ENCODE peak calls at places on chromosomes 2 and 18, in nine cellular contexts. Y, K, I, B, F, J, Q, S and V are unnamed samples. For H3K4me1, the result is how much of the 10 kb centered on the place peaks cover.

GRCh38 chr18:51137051-51137729 is 60.3 kb downstream of the MEX3C start:
- DNase-seq in Q (no peak), S (no peak), F (no peak), I (no peak), Y (no peak), B (no peak), J (no peak), K (no peak), V (no peak)

GRCh38 chr2:7430869-7431641 is 513.8 kb downstream of the RNF144A start:
- DNase-seq in F (peak), Q (peak), Y (peak), J (no peak), S (peak), B (no peak), I (peak), K (peak), V (peak)

GRCh38 chr18:33317640-33318039 is 122.9 kb downstream of the CCDC178 start:
- DNase-seq in I (no peak), J (no peak), S (no peak), K (no peak), Y (no peak), F (no peak), Q (no peak), B (no peak), V (no peak)

GRCh38 chr2:3104261-3104660 is 273.4 kb downstream of the EIPR1 start:
- DNase-seq in Y (no peak), K (no peak), F (no peak), I (no peak), B (no peak), S (no peak), J (no peak), Q (no peak), V (no peak)

GRCh38 chr2:54983345-54984235 is 66.7 kb downstream of the RTN4 start:
- DNase-seq in I (no peak), Y (no peak), J (no peak), F (peak), Q (peak), S (no peak), B (no peak), K (no peak), V (no peak)

GRCh38 chr2:222973237-222973636 is 78.8 kb upstream of the KCNE4 start:
- DNase-seq in Y (no peak), J (no peak), K (no peak), S (no peak), I (no peak), F (no peak), B (no peak), Q (peak), V (no peak)

GRCh38 chr2:33583194-33583938 is 15.7 kb downstream of the FAM98A start:
- DNase-seq in K (peak), J (peak), Y (no peak), S (peak), Q (peak), I (no peak), F (peak), B (no peak), V (no peak)

GRCh38 chr2:24454258-24454657 is 36.8 kb upstream of the NCOA1 start:
- DNase-seq in J (no peak), Q (no peak), Y (no peak), F (no peak), B (no peak), K (peak), S (no peak), I (no peak), V (no peak)

GRCh38 chr2:231514951-231515297 is 15.3 kb downstream of the NMUR1 start:
- DNase-seq in J (no peak), K (no peak), I (no peak), Q (no peak), Y (no peak), F (no peak), S (no peak), B (no peak), V (no peak)

DNA sequence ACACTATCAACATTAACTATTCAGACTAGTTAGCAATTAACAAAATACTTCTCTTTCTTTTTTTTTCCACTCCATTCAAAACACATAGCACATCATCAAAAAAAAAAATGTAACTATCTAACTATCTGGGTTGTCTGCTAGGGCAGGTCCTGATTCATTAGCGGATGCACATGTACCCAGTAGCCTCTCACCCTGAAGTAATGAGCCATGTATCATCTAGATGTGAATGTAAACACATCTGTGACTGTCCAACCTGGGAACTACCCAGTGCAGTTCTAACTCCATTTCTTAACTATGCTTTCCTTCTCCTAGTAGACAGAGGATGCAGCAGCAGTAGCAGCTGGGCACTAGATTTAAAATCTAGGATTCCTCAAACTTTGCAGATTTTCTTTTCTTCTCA is 183.1 kb upstream of the PIK3C3 start:
- DNase-seq in S (no peak), K (no peak), I (no peak), J (no peak), B (no peak), F (peak), Q (no peak), Y (no peak), V (no peak)
- H3K4me3 ChIP-seq in S (no peak), K (no peak), I (no peak), J (no peak), B (no peak), F (no peak), Q (no peak), Y (no peak), V (no peak)

GRCh38 chr2:177212895-177213856 is 582 bp downstream of the HNRNPA3 start:
- DNase-seq in J (peak), F (peak), K (peak), Q (peak), I (peak), S (peak), Y (peak), B (peak), V (peak)

GRCh38 chr2:177221970-177222369 is 9.4 kb downstream of the HNRNPA3 start:
- DNase-seq in Q (no peak), I (no peak), B (no peak), F (no peak), Y (no peak), S (no peak), K (no peak), J (no peak), V (no peak)

GRCh38 chr2:177212106-177212894 is at the start of gene HNRNPA3:
- DNase-seq in K (peak), J (peak), F (peak), B (peak), Q (peak), Y (peak), I (peak), S (peak), V (peak)

GRCh38 chr2:177221534-177221933 is 8.9 kb downstream of the HNRNPA3 start:
- DNase-seq in Q (no peak), I (no peak), F (no peak), S (no peak), Y (no peak), J (no peak), K (no peak), B (no peak), V (no peak)

DNA sequence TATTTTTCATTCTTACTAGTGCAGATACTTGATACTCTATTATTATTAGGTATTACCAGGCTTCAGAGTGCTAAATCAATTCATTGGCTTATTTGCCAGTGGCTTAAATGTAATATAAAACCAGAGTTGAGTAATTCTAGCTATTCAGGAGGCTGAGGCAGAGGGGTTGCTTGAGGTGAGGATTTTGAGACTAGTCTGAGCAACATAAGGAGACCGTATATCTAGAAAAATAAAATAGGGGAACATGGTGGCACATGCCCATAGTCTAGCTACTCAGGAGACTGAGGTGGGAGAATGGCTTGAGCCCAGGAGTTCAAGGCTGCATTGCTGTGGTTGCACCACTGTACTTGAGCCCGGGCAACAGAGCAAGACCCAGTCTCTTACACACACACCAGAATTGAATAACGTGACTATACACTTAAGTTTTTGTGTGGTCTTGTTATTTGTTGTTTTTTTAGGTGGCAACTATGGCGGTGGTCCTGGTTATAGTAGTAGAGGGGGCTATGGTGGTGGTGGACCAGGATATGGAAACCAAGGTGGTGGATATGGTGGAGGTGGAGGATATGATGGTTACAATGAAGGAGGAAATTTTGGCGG is 4.8 kb downstream of the HNRNPA3 start:
- DNase-seq in Q (no peak), Y (no peak), F (no peak), K (no peak), I (no peak), S (no peak), B (no peak), J (no peak), V (no peak)
- H3K4me1 ChIP-seq in Q (under half), Y (under half), F (under half), K (under half), I (under half), S (under half), B (half or more), J (under half), V (half or more)

GRCh38 chr2:134449157-134449556 is 195.3 kb downstream of the MGAT5 start:
- DNase-seq in Y (no peak), J (no peak), F (no peak), K (no peak), S (no peak), B (no peak), Q (no peak), I (peak), V (no peak)

GRCh38 chr2:134447669-134448068 is 193.8 kb downstream of the MGAT5 start:
- DNase-seq in S (no peak), F (no peak), Q (no peak), K (no peak), B (no peak), Y (no peak), I (no peak), J (no peak), V (no peak)

GRCh38 chr2:134450114-134450513 is 196.2 kb downstream of the MGAT5 start:
- DNase-seq in K (no peak), J (no peak), Y (no peak), I (peak), S (no peak), Q (no peak), F (no peak), B (no peak), V (no peak)

GRCh38 chr2:134446431-134447091 is 192.7 kb downstream of the MGAT5 start:
- DNase-seq in Q (peak), B (no peak), Y (no peak), J (no peak), I (no peak), S (no peak), K (no peak), F (peak), V (no peak)

GRCh38 chr2:134448650-134449049 is 194.8 kb downstream of the MGAT5 start:
- DNase-seq in K (no peak), Y (no peak), Q (no peak), F (no peak), I (no peak), S (no peak), J (no peak), B (no peak), V (no peak)
- H3K27ac ChIP-seq in K (no peak), Y (no peak), Q (no peak), F (no peak), I (no peak), S (no peak), J (no peak), B (no peak), V (no peak)

GRCh38 chr2:106547104-106547503 is 59.9 kb downstream of the CD8B2 start:
- DNase-seq in S (no peak), Q (no peak), K (no peak), F (no peak), I (no peak), J (no peak), B (no peak), Y (no peak), V (peak)

GRCh38 chr2:106540886-106541285 is 53.7 kb downstream of the CD8B2 start:
- DNase-seq in Q (no peak), K (no peak), F (no peak), J (no peak), I (no peak), Y (no peak), B (no peak), S (no peak), V (no peak)

GRCh38 chr2:106546376-106546990 is 59.3 kb downstream of the CD8B2 start:
- DNase-seq in Q (no peak), S (no peak), Y (no peak), F (no peak), K (no peak), I (no peak), B (no peak), J (no peak), V (no peak)

GRCh38 chr2:106541333-106541732 is 54.2 kb downstream of the CD8B2 start:
- DNase-seq in F (no peak), B (no peak), S (no peak), K (no peak), I (no peak), J (no peak), Q (no peak), Y (no peak), V (no peak)

DNA sequence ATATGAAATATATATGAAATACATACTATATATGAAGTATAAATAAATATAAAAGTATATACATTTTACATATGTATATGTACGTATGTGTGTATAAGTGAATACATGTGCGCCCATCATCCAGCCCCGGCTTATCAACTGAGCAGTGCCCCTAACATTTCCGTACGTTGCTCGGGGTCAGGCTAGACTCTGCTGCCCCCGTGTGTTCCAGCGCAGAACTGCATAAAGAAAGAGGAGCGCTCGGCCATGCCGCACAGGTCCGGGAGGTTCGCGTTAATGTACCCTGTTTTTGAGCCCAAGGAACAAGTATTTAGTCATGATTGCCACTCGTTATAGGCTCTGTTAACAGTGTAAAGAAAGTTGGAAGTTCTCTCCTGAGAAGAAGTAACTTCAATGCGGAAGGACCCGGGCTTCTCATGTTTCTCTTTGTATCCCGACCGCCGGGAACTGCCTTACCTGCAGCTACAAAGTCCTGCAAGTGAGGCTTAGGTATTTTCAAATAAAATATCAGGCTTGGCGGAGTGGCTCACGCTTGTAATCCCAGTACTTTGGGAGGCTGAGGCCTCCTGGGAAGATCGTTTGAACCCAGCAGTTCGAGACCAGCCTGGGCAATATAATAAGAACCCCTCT is 55.7 kb downstream of the CD8B2 start:
- DNase-seq in J (peak), S (peak), I (peak), F (peak), Q (peak), K (peak), B (peak), Y (peak), V (peak)
- H3K4me3 ChIP-seq in J (no peak), S (peak), I (no peak), F (peak), Q (peak), K (peak), B (peak), Y (peak), V (peak)

GRCh38 chr2:38446418-38446817 is 69.3 kb upstream of the ATL2 start:
- DNase-seq in J (no peak), S (no peak), I (no peak), Y (no peak), Q (no peak), B (no peak), F (no peak), K (peak), V (no peak)
- H3K4me1 ChIP-seq in J (under half), S (under half), I (under half), Y (under half), Q (under half), B (under half), F (under half), K (under half), V (under half)

GRCh38 chr2:79792097-79792496 is 279.2 kb downstream of the CTNNA2 start:
- DNase-seq in S (peak), I (no peak), B (no peak), K (no peak), F (no peak), Q (no peak), Y (no peak), J (no peak), V (no peak)
- H3K27ac ChIP-seq in S (peak), I (no peak), B (no peak), K (no peak), F (no peak), Q (no peak), Y (no peak), J (no peak), V (no peak)

GRCh38 chr2:205948883-205949282 is 137.1 kb downstream of the INO80D start:
- DNase-seq in Q (no peak), F (no peak), I (no peak), K (no peak), S (no peak), J (no peak), Y (no peak), B (no peak), V (no peak)

GRCh38 chr2:205948496-205948837 is 137.5 kb downstream of the INO80D start:
- DNase-seq in B (no peak), I (no peak), J (no peak), K (no peak), Y (no peak), F (no peak), S (no peak), Q (no peak), V (no peak)

GRCh38 chr2:205946226-205946625 is 139.7 kb downstream of the INO80D start:
- DNase-seq in K (no peak), I (no peak), J (no peak), S (no peak), F (no peak), Y (no peak), B (no peak), Q (no peak), V (no peak)

DNA sequence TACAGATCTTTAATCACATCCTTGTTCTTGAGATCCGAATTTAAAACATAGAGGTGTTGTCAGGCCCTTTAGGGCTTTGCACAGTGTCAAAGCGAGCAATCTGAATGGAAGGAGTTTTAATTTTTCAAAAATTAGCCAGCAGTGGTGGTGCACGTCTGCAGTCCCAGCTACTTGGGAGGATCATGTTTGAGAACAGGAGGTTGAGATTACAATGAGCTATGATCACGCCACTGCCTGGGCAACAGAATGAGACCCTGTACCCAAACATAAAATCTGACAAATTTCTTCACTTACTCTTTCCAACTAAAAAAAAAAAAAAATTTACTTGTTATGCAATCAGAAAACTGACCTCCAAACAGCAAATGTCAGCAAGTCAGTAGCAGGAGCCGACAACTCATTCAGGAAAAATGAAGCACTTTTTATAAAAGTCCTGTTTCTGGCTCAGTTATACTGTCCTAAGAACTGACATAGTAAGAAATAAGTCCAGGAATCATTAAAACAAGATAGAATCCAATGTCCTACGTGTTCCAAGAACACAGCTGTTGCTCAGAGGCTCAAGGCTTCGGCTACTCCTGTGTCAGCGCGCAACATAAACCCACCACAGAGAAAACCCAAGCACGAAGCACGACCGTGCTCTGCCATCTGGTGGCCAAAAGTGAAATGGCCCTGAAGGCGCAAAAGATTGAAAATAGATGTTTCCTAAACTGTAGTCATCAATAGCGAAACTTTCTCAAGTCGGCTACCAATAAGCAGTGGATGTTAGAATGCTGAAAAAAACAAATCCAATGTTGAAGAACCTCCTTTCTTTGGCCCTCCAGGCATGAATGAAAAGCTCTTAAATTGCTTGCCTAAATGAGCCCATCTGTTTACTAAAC is 138.1 kb downstream of the INO80D start:
- DNase-seq in J (no peak), B (peak), I (peak), F (peak), S (peak), K (peak), Y (peak), Q (peak), V (peak)
- H3K4me3 ChIP-seq in J (no peak), B (no peak), I (peak), F (peak), S (no peak), K (no peak), Y (no peak), Q (peak), V (no peak)

DNA sequence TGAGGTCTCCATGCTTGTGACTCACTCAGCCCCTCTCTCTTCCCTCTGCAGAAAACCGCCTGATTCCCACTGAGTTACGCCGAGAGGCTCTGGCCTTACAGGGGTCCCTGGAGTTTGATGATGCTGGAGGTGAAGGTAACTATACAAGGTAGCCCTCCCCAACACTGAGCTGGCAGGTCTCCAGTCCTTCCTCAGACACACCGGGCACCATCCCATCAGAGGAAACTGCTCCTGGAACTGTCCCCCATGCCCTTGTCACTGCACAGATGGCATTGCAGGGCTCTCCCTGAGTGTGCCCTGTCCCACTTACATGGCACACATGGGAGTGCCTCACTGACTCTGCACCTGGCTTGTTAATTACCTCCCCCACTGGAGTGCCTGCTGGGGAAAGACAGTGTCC is 1.9 kb downstream of the IMP4 start:
- DNase-seq in I (no peak), Q (no peak), K (no peak), J (no peak), S (no peak), B (no peak), F (no peak), Y (no peak), V (no peak)
- H3K4me1 ChIP-seq in I (under half), Q (under half), K (under half), J (under half), S (under half), B (under half), F (under half), Y (under half), V (under half)